ENCODE peak calls at places on chromosomes 1 and 21, in seven cellular contexts. K is fibroblast of lung, H is fibroblast of pulmonary artery, N is mammary epithelial cell, Q is bronchial epithelial cell, Y is SJSA1, S is GM23248. O is an unnamed sample.

GRCh38 chr21:39364949-39365348 is 16.1 kb upstream of the HMGN1 start:
- DNase-seq in Q (no peak), Y (no peak), N (no peak), K (no peak), S (no peak), H (no peak), O (no peak)

GRCh38 chr1:86822463-86822862 is 91.5 kb downstream of the SELENOF start:
- DNase-seq in N (no peak), S (no peak), H (no peak), K (no peak), Q (no peak), Y (no peak), O (no peak)

GRCh38 chr21:14383596-14384210 is 757 bp upstream of the HSPA13 start:
- DNase-seq in Y (no peak), H (peak), Q (no peak), S (peak), N (no peak), K (peak), O (no peak)

GRCh38 chr1:160137216-160137862 is 14.1 kb upstream of the ATP1A4 start:
- DNase-seq in Y (no peak), N (no peak), S (no peak), Q (no peak), H (no peak), K (no peak), O (no peak)

GRCh38 chr1:67639336-67639735 is 45.7 kb upstream of the GADD45A start:
- DNase-seq in Y (no peak), Q (no peak), H (peak), N (no peak), K (no peak), S (no peak), O (no peak)

GRCh38 chr1:101115112-101115511 is 89.5 kb upstream of the DPH5 start:
- DNase-seq in N (no peak), S (peak), Q (no peak), H (no peak), K (no peak), Y (no peak), O (no peak)

GRCh38 chr1:218946147-218946546 is 227.5 kb upstream of the LYPLAL1 start:
- DNase-seq in K (no peak), Q (peak), S (no peak), Y (no peak), N (no peak), H (no peak), O (no peak)

GRCh38 chr1:167136191-167136614 is 42.3 kb downstream of the STYXL2 start:
- DNase-seq in Q (peak), Y (peak), N (peak), H (peak), S (peak), K (peak), O (peak)

GRCh38 chr1:75171876-75172275 is 37.7 kb downstream of the LHX8 start:
- DNase-seq in H (no peak), N (no peak), S (no peak), Y (no peak), Q (no peak), K (no peak), O (no peak)

GRCh38 chr1:19495816-19496528 is 10.6 kb upstream of the CAPZB start:
- DNase-seq in N (no peak), Q (no peak), K (peak), Y (no peak), S (peak), H (peak), O (no peak)

GRCh38 chr1:147612366-147612765 is 58.0 kb downstream of the ACP6 start:
- DNase-seq in Y (no peak), S (no peak), Q (no peak), N (no peak), H (no peak), K (no peak), O (no peak)

GRCh38 chr1:66282343-66282852 is 251.6 kb upstream of the SGIP1 start:
- DNase-seq in S (peak), Y (no peak), Q (peak), K (peak), H (peak), N (peak), O (peak)
- H3K4me3 ChIP-seq in S (peak), Y (no peak), Q (no peak), K (no peak), H (no peak), N (no peak), O (no peak)

DNA sequence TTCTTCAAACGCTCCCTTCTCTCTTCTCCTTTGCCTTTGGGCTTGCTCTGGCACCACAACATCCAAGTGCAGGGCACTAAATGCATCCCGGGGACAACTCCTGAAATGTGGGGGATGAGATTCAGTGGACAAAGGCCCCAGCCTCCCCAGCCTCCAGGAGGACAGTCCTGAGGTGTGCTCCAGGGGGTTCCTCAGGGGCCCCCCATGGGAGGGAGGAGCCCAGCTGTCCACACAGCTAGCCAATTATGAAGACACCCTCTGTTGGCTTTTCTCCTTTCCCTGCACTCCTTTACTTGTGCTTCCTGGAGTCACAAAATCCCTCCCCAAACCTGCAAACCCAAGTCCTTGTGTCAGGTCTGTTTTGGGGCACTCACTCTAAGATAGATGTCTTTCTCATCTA is 735.4 kb downstream of the PTPRU start:
- DNase-seq in H (no peak), S (no peak), Q (no peak), N (no peak), K (no peak), Y (no peak), O (no peak)
- H3K4me3 ChIP-seq in H (no peak), S (no peak), Q (no peak), N (no peak), K (no peak), Y (no peak), O (no peak)

GRCh38 chr1:53295295-53295694 is 32.6 kb downstream of the LRP8 start:
- DNase-seq in K (no peak), N (no peak), H (no peak), Y (no peak), S (peak), Q (no peak), O (no peak)

GRCh38 chr1:53291574-53291973 is 36.3 kb downstream of the LRP8 start:
- DNase-seq in K (no peak), H (no peak), S (no peak), Q (no peak), N (no peak), Y (no peak), O (no peak)

GRCh38 chr1:53294557-53294956 is 33.3 kb downstream of the LRP8 start:
- DNase-seq in N (peak), S (peak), Y (no peak), H (peak), K (peak), Q (peak), O (peak)

GRCh38 chr1:53292690-53293089 is 35.2 kb downstream of the LRP8 start:
- DNase-seq in Y (no peak), N (no peak), H (no peak), S (no peak), Q (no peak), K (no peak), O (no peak)

GRCh38 chr1:53293123-53293522 is 34.7 kb downstream of the LRP8 start:
- DNase-seq in K (no peak), Q (no peak), Y (no peak), S (peak), H (peak), N (no peak), O (no peak)
- H3K4me3 ChIP-seq in K (no peak), Q (no peak), Y (no peak), S (no peak), H (no peak), N (no peak), O (no peak)

GRCh38 chr1:207910678-207911354 is at the start of gene CD34:
- DNase-seq in Y (no peak), H (no peak), N (no peak), K (peak), S (peak), Q (no peak), O (peak)
- H3K4me3 ChIP-seq in Y (peak), H (peak), N (no peak), K (peak), S (peak), Q (no peak), O (no peak)

DNA sequence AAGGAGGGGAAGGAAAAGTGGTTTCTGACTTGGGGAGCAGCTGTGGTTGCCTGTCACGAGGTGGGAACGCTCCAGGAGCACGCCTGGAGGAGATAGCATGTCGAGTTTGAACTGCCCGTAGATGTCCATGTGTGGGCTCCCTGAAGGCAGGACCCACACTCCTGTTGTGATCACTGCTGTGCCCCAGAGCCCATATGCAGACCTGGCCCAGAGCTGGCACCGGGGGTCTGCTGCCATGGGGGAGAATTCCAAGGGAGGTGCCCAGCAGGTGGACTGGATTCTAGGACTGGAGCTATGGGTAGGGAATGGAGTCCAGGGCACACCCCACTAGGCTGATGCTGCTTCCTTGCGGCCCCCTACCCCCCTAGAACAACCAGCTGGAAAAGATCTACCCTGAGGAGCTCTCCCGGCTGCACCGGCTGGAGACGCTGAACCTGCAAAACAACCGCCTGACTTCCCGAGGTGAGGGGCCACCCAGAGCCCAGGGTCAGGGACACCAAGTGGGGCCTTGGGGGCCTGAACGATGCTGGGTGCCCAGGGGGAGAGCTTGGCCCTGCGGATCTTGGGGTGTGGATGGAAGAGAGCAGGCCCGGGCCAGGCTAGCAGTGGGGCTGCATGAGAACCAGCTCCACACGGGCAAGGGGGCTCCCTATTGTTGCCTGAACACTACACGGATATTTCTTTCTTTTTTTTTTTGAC is 9.3 kb downstream of the PODN start:
- DNase-seq in N (no peak), K (no peak), S (no peak), H (no peak), Q (no peak), Y (no peak), O (no peak)
- H3K4me3 ChIP-seq in N (no peak), K (no peak), S (no peak), H (no peak), Q (no peak), Y (no peak), O (no peak)

DNA sequence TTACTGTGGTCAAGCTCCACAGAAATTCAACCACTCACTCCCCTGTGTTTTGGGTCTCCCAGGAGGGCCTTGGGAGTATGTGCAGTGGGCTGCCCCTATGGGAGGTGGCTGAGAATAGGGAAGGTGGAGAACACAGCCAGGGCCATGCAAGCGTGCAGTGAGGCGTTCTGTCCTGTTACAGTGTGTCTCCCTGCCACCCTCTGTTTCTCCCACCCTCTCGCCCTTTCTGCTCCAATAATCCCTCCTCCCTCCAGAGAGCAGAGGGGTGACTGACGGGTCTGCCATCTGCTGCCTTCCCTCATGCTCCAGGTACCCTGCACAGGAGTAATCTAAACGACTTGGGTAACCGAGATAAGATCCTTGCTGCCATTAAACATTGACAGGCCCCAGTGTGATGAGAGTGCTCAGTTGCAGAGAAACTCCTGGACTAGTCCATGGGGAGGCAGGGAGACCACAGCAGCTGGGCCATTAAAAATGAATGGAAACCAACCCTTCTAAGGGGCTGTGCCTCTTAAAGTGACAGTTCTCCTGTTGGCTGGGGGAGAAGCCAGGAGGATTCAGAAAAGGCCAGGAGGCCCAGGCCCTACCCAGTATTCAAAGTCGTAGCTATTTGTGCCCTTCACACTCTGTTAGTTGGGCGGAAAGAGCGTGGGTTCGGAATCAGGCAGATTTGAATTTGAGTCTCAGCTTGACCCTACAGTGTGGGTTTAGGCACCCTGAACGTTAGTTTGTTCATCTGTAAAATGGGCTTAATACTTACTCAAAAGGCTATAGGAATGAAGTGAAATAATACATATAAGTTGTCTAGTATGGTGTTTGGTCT is 22.4 kb upstream of the BTG2 start:
- DNase-seq in K (no peak), Q (no peak), H (no peak), Y (no peak), S (no peak), N (no peak), O (no peak)
- H3K4me3 ChIP-seq in K (no peak), Q (no peak), H (no peak), Y (no peak), S (no peak), N (no peak), O (no peak)

DNA sequence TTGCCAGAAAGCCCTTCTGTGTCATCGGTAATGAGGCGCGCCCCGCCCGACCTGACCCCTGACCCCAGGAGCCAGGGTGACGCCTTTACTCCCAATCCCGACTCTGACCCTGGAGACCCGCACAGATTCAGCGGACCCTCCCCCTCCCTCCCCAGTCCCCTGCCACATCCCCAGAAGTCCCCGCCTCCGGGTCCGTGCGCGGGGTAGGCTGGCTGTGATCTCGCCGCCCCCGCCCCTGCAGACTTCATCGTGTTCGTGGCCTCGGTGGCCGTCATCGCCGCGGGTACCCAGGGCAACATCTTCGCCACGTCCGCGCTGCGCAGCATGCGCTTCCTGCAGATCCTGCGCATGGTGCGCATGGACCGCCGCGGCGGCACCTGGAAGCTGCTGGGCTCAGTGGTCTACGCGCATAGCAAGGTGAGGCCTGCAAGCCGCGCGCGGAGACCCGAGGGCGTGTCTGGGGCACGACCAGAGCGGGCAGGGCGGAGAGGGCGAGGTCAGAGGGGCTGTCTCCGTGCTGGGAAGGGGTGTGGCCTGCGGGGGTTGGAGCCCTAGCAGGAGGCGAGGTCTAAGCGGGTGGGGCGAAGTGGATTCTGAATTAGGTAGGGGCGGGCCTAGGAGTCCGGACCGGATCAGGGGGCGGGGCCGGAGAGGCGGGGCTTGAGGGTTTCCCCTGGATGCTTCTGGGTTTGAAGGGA is 34.8 kb downstream of the KCNQ4 start:
- DNase-seq in Y (no peak), H (no peak), Q (peak), N (peak), K (peak), S (peak), O (peak)
- H3K4me3 ChIP-seq in Y (no peak), H (peak), Q (peak), N (no peak), K (no peak), S (peak), O (peak)